ENCODE peak calls at places on chromosomes 13 and 19, in six cellular contexts. W, A, E, O, Z and P are unnamed samples.

GRCh38 chr19:18431351-18432197 is 6.4 kb downstream of the ISYNA1 start:
- DNase-seq in A (no peak), Z (no peak), W (no peak), O (no peak), E (no peak), P (peak)

GRCh38 chr19:46841458-46842083 is 9.1 kb downstream of the AP2S1 start:
- DNase-seq in W (no peak), O (no peak), Z (no peak), E (no peak), A (peak), P (no peak)

GRCh38 chr19:1089891-1090290 is 5.3 kb downstream of the POLR2E start:
- DNase-seq in W (no peak), O (no peak), Z (no peak), A (no peak), E (no peak), P (no peak)

GRCh38 chr19:1524972-1525325 is 1.1 kb downstream of the PLK5 start:
- DNase-seq in W (no peak), O (no peak), A (no peak), E (no peak), Z (no peak), P (no peak)

GRCh38 chr13:21683034-21683733 is 12.3 kb downstream of the FGF9 start:
- DNase-seq in O (no peak), E (no peak), A (no peak), W (no peak), Z (no peak), P (no peak)

GRCh38 chr19:307793-308420 is 16.7 kb upstream of the PLPP2 start:
- DNase-seq in A (no peak), O (no peak), W (no peak), E (no peak), Z (no peak), P (no peak)

GRCh38 chr19:4077011-4077382 is 10.3 kb upstream of the ZBTB7A start:
- DNase-seq in O (no peak), A (no peak), Z (no peak), W (no peak), E (no peak), P (no peak)

GRCh38 chr13:110236831-110237261 is 70.1 kb downstream of the COL4A1 start:
- DNase-seq in W (no peak), Z (no peak), A (no peak), E (no peak), O (no peak), P (no peak)

GRCh38 chr13:26280295-26280694 is 26.4 kb downstream of the CDK8 start:
- DNase-seq in A (no peak), W (no peak), E (no peak), O (no peak), Z (no peak), P (no peak)

GRCh38 chr19:12159773-12160414 is 3.0 kb upstream of the ZNF136 start:
- DNase-seq in Z (no peak), O (no peak), W (no peak), E (no peak), A (no peak), P (no peak)

GRCh38 chr13:97334690-97335089 is 99.3 kb upstream of the RAP2A start:
- DNase-seq in Z (no peak), O (no peak), E (no peak), W (no peak), A (no peak), P (no peak)

GRCh38 chr13:36130542-36131214 is 504 bp downstream of the DCLK1 start:
- DNase-seq in W (no peak), A (no peak), O (no peak), Z (no peak), E (no peak), P (peak)

GRCh38 chr19:6222884-6223283 is 56.9 kb downstream of the MLLT1 start:
- DNase-seq in E (no peak), O (no peak), W (no peak), Z (no peak), A (peak), P (no peak)

GRCh38 chr13:47038196-47038595 is 141.3 kb upstream of the HTR2A start:
- DNase-seq in Z (no peak), E (no peak), O (no peak), W (no peak), A (no peak), P (no peak)

GRCh38 chr13:22945321-22946226 is 235.2 kb upstream of the SGCG start:
- DNase-seq in O (no peak), E (no peak), Z (no peak), A (no peak), W (no peak), P (no peak)

GRCh38 chr19:10288662-10289166 is 1.0 kb upstream of the ICAM5 start:
- DNase-seq in Z (peak), W (no peak), O (peak), A (peak), E (no peak), P (no peak)

GRCh38 chr13:30618186-30618937 is 642 bp downstream of the USPL1 start:
- DNase-seq in A (peak), Z (no peak), E (no peak), W (peak), O (peak), P (peak)

GRCh38 chr19:306151-306900 is 15.1 kb upstream of the PLPP2 start:
- DNase-seq in E (no peak), O (no peak), A (no peak), W (no peak), Z (no peak), P (no peak)

GRCh38 chr13:67235265-67235664 is 5.1 kb upstream of the PCDH9 start:
- DNase-seq in O (no peak), E (no peak), Z (no peak), A (no peak), W (no peak), P (no peak)

GRCh38 chr13:94558721-94559120 is 37.2 kb downstream of the TGDS start:
- DNase-seq in Z (no peak), A (no peak), O (no peak), E (no peak), W (no peak), P (no peak)

GRCh38 chr19:41521860-41522555 is 54.0 kb upstream of the CEACAM21 start:
- DNase-seq in A (peak), O (peak), W (peak), Z (no peak), E (no peak), P (no peak)

GRCh38 chr13:94178625-94179244 is 300.7 kb downstream of the DCT start:
- DNase-seq in W (no peak), O (no peak), A (no peak), E (no peak), Z (no peak), P (no peak)

GRCh38 chr13:38417727-38418126 is 68.1 kb downstream of the UFM1 start:
- DNase-seq in Z (peak), E (no peak), O (peak), W (no peak), A (peak), P (no peak)

GRCh38 chr13:44044544-44045178 is 165.0 kb downstream of the LACC1 start:
- DNase-seq in A (no peak), O (no peak), W (no peak), Z (no peak), E (no peak), P (no peak)

GRCh38 chr13:80010286-80010831 is 330.6 kb downstream of the SPRY2 start:
- DNase-seq in W (no peak), A (no peak), Z (no peak), E (no peak), O (no peak), P (no peak)

GRCh38 chr19:53553865-53554791 is 16.2 kb downstream of the ZNF331 start:
- DNase-seq in O (no peak), E (peak), Z (no peak), A (peak), W (peak), P (peak)

GRCh38 chr13:80931766-80932165 is 590.8 kb upstream of the SPRY2 start:
- DNase-seq in O (no peak), A (no peak), E (no peak), W (no peak), Z (no peak), P (no peak)

GRCh38 chr13:50707533-50708096 is 135.9 kb downstream of the DLEU7 start:
- DNase-seq in W (no peak), O (peak), Z (no peak), E (no peak), A (no peak), P (no peak)

GRCh38 chr13:94300401-94300800 is 179.1 kb downstream of the DCT start:
- DNase-seq in A (no peak), O (no peak), Z (no peak), W (no peak), E (no peak), P (no peak)

GRCh38 chr13:99360696-99361095 is 53.5 kb upstream of the GPR183 start:
- DNase-seq in O (no peak), Z (no peak), W (no peak), A (no peak), E (no peak), P (no peak)

GRCh38 chr19:31548941-31549340 is 199.7 kb upstream of the TSHZ3 start:
- DNase-seq in W (no peak), O (no peak), A (no peak), Z (no peak), E (no peak), P (peak)